ENCODE peak calls at places on chromosomes 4 and X, in seven cellular contexts. J is GM13976, U is right atrium auricular region, Q is astrocyte of the spinal cord, B is upper lobe of right lung, O is lower lobe of right lung, V is epithelial cell of esophagus. R is an unnamed sample.

GRCh38 chr4:144954224-144954623 is 143.8 kb downstream of the ANAPC10 start:
- DNase-seq in J (no peak), U (no peak), Q (no peak), B (no peak), O (no peak), V (no peak), R (no peak)

GRCh38 chr4:156949373-156949814 is 22.2 kb downstream of the PDGFC start:
- DNase-seq in J (no peak), U (no peak), Q (peak), B (no peak), O (no peak), V (peak), R (no peak)

GRCh38 chr4:76212851-76213414 is 691 bp downstream of the SCARB2 start:
- DNase-seq in J (no peak), U (no peak), Q (peak), B (no peak), O (no peak), V (peak), R (peak)

GRCh38 chr4:58209576-58209975 is 1099.4 kb upstream of the IGFBP7 start:
- DNase-seq in J (no peak), U (no peak), Q (no peak), B (no peak), O (no peak), V (no peak), R (no peak)

GRCh38 chrX:96704661-96705060 is 20.0 kb downstream of the DIAPH2 start:
- DNase-seq in J (no peak), U (no peak), Q (no peak), B (no peak), O (no peak), V (no peak), R (no peak)

GRCh38 chr4:188714907-188715306 is 575.7 kb downstream of the TRIML1 start:
- DNase-seq in J (no peak), U (no peak), Q (peak), B (no peak), O (no peak), V (peak), R (no peak)

GRCh38 chrX:107659768-107660167 is 31.5 kb downstream of the PRPS1 start:
- DNase-seq in J (peak), U (no peak), Q (peak), B (no peak), O (no peak), V (peak), R (peak)

GRCh38 chr4:22532896-22533295 is 17.0 kb upstream of the ADGRA3 start:
- DNase-seq in J (no peak), U (no peak), Q (no peak), B (no peak), O (no peak), V (peak), R (no peak)

GRCh38 chrX:316351-317325 is 2.0 kb downstream of the GTPBP6 start:
- DNase-seq in J (no peak), U (no peak), Q (no peak), B (peak), O (peak), V (no peak), R (no peak)

GRCh38 chrX:23756165-23756564 is 13.1 kb upstream of the ACOT9 start:
- DNase-seq in J (peak), U (peak), Q (peak), B (no peak), O (peak), V (peak), R (peak)

GRCh38 chr4:55087016-55087929 is 38.1 kb downstream of the KDR start:
- DNase-seq in J (no peak), U (no peak), Q (peak), B (no peak), O (no peak), V (no peak), R (no peak)

GRCh38 chr4:163651761-163652160 is 157.3 kb downstream of the TMA16 start:
- DNase-seq in J (no peak), U (no peak), Q (no peak), B (no peak), O (no peak), V (no peak), R (no peak)

GRCh38 chr4:128558896-128559669 is 250.4 kb upstream of the JADE1 start:
- DNase-seq in J (no peak), U (no peak), Q (peak), B (no peak), O (no peak), V (peak), R (no peak)

GRCh38 chrX:123738378-123738955 is 5.6 kb upstream of the THOC2 start:
- DNase-seq in J (no peak), U (no peak), Q (no peak), B (no peak), O (no peak), V (no peak), R (no peak)

GRCh38 chr4:85370400-85371032 is 104.4 kb upstream of the ARHGAP24 start:
- DNase-seq in J (no peak), U (no peak), Q (peak), B (no peak), O (no peak), V (peak), R (no peak)

GRCh38 chr4:85368932-85369331 is 106.0 kb upstream of the ARHGAP24 start:
- DNase-seq in J (no peak), U (no peak), Q (no peak), B (no peak), O (no peak), V (no peak), R (no peak)

GRCh38 chr4:85367815-85368214 is 107.1 kb upstream of the ARHGAP24 start:
- DNase-seq in J (no peak), U (no peak), Q (no peak), B (no peak), O (no peak), V (no peak), R (no peak)

GRCh38 chr4:85368240-85368639 is 106.7 kb upstream of the ARHGAP24 start:
- DNase-seq in J (no peak), U (no peak), Q (no peak), B (no peak), O (no peak), V (no peak), R (no peak)

GRCh38 chr4:85369703-85370380 is 105.1 kb upstream of the ARHGAP24 start:
- DNase-seq in J (no peak), U (no peak), Q (no peak), B (no peak), O (no peak), V (peak), R (no peak)
- TF ChIP-seq CTCF in J (no peak), U (no peak), Q (peak), B (no peak), O (no peak), V (peak), R (no peak)

GRCh38 chr4:152458801-152459302 is 77.0 kb downstream of the FBXW7 start:
- DNase-seq in J (peak), U (no peak), Q (no peak), B (no peak), O (no peak), V (no peak), R (peak)

GRCh38 chr4:152462047-152462446 is 73.8 kb downstream of the FBXW7 start:
- DNase-seq in J (no peak), U (no peak), Q (no peak), B (no peak), O (no peak), V (no peak), R (no peak)

GRCh38 chr4:152459326-152459725 is 76.6 kb downstream of the FBXW7 start:
- DNase-seq in J (no peak), U (no peak), Q (no peak), B (no peak), O (no peak), V (no peak), R (no peak)

GRCh38 chr4:152462715-152463114 is 73.2 kb downstream of the FBXW7 start:
- DNase-seq in J (no peak), U (no peak), Q (no peak), B (no peak), O (no peak), V (no peak), R (no peak)

DNA sequence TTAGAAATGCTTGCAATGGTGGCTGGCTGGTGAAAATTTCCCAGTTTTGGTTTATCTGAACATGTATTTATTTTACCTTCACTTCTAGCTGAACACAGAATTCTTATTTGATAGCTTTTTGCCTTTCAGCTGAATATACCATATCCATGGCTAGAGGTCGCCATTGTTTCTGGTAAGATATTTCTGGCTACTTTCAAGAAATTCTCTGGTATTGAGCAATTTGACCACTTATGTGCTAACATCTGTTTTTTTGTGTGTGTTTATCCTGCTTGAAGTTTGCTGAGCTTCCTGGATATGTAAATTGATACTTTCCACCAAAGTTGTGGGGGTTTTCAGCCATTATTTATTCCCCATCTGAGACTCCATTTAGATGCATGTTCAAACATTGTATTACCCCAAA is 75.4 kb downstream of the FBXW7 start:
- DNase-seq in J (no peak), U (no peak), Q (peak), B (no peak), O (no peak), V (peak), R (peak)
- TF ChIP-seq CTCF in J (peak), U (no peak), Q (peak), B (peak), O (no peak), V (no peak), R (peak)

DNA sequence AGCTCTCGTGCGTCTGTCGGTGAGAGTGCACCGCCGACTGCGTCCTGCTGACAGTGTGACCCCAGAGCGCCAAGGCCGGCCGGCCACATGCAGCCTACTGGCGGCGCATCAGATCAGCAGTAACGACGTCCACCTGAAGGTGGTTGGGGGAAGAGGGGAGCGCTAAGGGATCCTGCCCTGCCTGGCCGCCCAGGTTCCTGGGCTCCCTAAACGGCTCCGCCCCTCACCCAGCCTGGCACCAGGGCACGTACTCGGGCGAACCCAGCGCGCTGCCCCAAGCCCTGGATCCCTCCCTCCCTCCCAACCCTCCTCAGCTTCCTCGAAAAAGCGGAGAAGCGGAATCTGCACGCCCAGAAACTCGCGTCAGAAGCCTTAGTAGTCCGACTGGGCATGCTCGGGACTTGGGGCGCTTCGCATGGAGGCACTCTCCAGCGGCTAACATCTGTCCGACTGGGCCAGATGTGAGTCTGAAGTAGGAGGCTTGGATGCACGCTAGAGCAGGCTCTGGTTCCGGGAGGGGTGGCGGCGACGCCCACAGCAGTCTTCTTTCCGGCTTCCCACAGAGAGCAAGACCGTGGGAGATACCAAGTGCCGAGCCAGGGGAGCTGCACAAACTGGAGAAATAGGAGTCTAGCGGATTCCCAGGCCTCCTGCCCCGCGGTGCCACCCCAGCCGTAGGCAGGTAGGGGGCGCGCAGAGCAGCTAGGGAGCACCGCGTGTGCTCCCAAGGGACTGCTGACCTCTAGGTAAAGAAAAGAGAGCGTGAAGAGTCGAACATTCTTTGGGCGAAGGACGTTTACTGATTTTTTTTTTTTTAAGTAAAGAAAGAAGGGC is 114.4 kb upstream of the TEX13C start:
- DNase-seq in J (peak), U (no peak), Q (peak), B (no peak), O (peak), V (peak), R (peak)
- TF ChIP-seq CTCF in J (no peak), U (no peak), Q (peak), B (no peak), O (no peak), V (no peak), R (no peak)

DNA sequence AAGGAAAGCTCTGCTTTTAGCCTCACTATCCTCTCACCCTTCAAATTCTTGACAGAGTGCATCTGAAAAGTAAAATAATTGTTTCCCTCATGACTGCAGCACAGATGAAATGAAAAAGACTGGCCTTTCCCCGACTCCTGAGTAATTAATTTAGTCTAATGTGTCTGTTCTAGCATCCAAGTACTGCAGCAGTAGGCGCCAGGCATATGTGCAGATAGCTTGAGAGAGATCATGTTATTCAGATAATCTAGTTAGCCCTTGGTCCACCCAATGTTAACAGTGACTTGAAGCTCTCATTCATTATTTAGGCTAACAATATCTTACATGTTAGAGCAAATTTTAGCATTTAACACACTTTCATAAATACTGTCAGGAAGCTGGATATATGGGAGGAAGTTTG is 54.0 kb downstream of the MAP9 start:
- DNase-seq in J (no peak), U (no peak), Q (no peak), B (no peak), O (no peak), V (no peak), R (no peak)
- TF ChIP-seq CTCF in J (no peak), U (no peak), Q (no peak), B (no peak), O (no peak), V (no peak), R (no peak)

DNA sequence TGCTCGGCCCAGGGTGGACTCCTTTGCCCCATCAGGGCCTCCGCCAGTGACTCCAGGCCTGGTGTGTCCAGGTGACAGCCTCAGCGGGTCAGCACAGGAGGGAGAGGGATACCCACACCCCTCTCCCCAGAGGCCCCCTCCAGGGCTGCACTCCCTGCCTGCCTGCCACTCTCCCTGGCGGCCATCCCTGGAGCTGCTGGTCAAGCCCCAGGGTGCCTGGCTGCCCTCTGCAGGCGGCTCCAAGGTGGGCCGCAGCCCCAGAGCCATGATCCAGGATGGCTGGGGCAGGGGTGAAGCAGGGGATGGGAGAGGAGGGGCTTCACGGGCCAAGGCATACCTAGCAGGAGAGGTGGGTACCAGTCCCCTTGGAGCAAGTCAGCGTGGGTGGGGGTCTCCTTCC is 3.8 kb downstream of the FGFRL1 start:
- DNase-seq in J (no peak), U (no peak), Q (no peak), B (no peak), O (no peak), V (no peak), R (no peak)
- TF ChIP-seq CTCF in J (no peak), U (no peak), Q (peak), B (no peak), O (no peak), V (no peak), R (no peak)

DNA sequence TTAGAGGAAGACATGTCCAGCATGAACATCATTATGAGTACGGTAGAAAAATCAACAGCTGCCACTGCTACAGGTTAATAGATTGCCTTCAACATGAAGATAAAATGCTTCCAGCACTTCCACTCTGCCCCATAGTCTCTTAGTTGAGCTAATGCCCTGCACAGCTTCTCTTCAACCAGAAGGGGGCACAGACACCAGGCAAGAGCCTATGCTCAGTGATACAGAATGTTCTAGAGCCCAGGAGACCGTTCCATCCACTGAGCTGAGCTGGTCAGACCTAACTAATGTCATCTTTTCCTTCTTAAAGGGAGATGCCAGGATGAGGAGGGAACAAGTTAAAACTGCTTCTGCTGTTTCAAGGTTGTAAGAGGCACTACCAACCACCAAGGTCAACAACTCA is 42.2 kb downstream of the SMIM10L2A start:
- DNase-seq in J (no peak), U (no peak), Q (no peak), B (no peak), O (no peak), V (peak), R (no peak)
- TF ChIP-seq CTCF in J (peak), U (peak), Q (peak), B (peak), O (no peak), V (peak), R (peak)

DNA sequence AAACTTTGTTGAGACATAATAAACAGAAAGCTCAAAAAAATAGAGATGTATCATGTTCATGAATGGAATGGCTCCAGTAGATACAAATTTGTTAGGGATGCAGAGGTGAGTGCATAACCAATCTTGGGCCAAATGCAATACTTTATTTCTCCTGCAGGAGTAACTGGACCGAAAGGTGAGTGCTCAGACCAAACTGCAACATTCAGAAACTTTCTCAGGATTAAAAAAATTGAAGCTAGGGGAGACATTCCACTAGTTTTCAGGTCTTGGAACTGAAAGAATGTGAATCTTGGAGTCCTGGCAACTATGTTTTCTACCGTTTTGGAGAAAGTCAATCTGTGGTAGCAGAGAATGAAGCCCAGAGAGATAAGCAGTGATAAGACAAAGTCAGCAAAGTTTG is 21.2 kb upstream of the LCORL start:
- DNase-seq in J (no peak), U (no peak), Q (no peak), B (no peak), O (no peak), V (no peak), R (no peak)
- TF ChIP-seq CTCF in J (no peak), U (peak), Q (peak), B (peak), O (no peak), V (peak), R (no peak)

GRCh38 chrX:74422576-74423288 is 1.4 kb downstream of the SLC16A2 start:
- DNase-seq in J (peak), U (peak), Q (peak), B (peak), O (peak), V (peak), R (peak)

GRCh38 chrX:74422029-74422352 is 698 bp downstream of the SLC16A2 start:
- DNase-seq in J (no peak), U (no peak), Q (no peak), B (no peak), O (no peak), V (no peak), R (peak)

GRCh38 chrX:74421181-74422028 is at the start of gene SLC16A2:
- DNase-seq in J (peak), U (peak), Q (peak), B (peak), O (peak), V (peak), R (peak)

GRCh38 chrX:74419861-74420193 is 1.5 kb upstream of the SLC16A2 start:
- DNase-seq in J (no peak), U (no peak), Q (no peak), B (no peak), O (no peak), V (peak), R (no peak)

DNA sequence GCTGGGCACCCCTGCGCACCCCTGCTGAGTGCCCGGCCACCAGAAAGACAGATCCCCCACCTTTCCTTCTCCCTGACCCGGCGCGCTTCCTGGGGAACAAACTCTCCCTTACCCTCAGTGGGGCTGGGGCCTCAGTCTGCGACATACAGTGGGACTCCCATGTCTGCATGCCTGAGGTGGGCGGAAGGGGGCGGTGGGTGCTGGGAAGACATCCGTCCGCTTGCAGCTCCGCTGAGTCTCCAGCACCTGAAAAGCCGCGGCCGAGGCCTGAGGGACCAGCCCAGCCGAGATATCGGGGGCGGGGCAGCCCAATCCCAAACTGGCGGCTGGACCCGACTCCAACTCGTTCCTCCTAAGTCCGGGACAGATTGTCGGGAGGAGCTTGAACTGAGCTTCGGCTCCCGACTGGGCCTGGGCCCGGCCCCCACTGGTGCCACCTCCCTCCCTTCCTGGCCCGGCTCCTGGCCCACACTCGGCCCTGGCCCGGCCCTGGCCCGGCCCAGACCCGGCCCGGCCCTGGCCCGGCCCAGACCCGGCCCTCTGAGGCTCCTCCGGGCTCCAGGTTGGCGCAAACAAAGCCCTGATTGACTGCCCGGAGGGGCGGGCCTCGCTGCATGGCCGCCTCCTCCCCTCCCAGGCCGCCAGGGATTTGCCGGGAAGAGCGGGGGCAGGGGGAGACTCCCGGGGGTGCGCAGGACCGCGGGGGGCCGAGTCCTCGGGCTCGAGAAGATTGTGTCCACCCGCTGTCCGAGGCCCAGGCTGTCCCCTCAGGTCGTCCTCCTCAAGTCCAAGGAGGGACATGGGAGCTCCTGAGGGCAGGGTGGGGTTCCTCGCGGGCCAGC is 878 bp upstream of the SLC16A2 start:
- DNase-seq in J (no peak), U (peak), Q (peak), B (peak), O (peak), V (peak), R (no peak)
- TF ChIP-seq CTCF in J (no peak), U (no peak), Q (no peak), B (no peak), O (no peak), V (no peak), R (no peak)